ENCODE peak calls at places on chromosome 2, in five cellular contexts. B is A549, L is HCT116, E is H1, H is endothelial cell of umbilical vein. X is an unnamed sample.

GRCh38 chr2:238644095-238645081 is 203.5 kb upstream of the TWIST2 start:
- DNase-seq in B (peak), L (peak), E (peak), H (peak), X (peak)

GRCh38 chr2:195596840-195597239 is 60.2 kb upstream of the SLC39A10 start:
- DNase-seq in B (no peak), L (no peak), E (no peak), H (no peak), X (no peak)

GRCh38 chr2:131104487-131105155 is 515 bp upstream of the PLEKHB2 start:
- DNase-seq in B (peak), L (peak), E (no peak), H (peak), X (peak)

GRCh38 chr2:118856978-118857676 is 9.7 kb upstream of the EN1 start:
- DNase-seq in B (no peak), L (no peak), E (peak), H (no peak), X (no peak)

GRCh38 chr2:164792316-164793127 is 49.1 kb downstream of the COBLL1 start:
- DNase-seq in B (peak), L (no peak), E (no peak), H (no peak), X (no peak)

GRCh38 chr2:152075427-152076050 is 23.3 kb downstream of the CACNB4 start:
- DNase-seq in B (no peak), L (no peak), E (no peak), H (no peak), X (no peak)

GRCh38 chr2:150292807-150293206 is 194.7 kb downstream of the RND3 start:
- DNase-seq in B (no peak), L (no peak), E (no peak), H (no peak), X (no peak)

GRCh38 chr2:54629914-54630609 is 93.4 kb upstream of the EML6 start:
- DNase-seq in B (peak), L (no peak), E (no peak), H (no peak), X (peak)

GRCh38 chr2:115297056-115297455 is 854.6 kb downstream of the DPP10 start:
- DNase-seq in B (no peak), L (no peak), E (no peak), H (no peak), X (no peak)

GRCh38 chr2:127342101-127342500 is 45.7 kb downstream of the MAP3K2 start:
- DNase-seq in B (peak), L (no peak), E (no peak), H (no peak), X (peak)

DNA sequence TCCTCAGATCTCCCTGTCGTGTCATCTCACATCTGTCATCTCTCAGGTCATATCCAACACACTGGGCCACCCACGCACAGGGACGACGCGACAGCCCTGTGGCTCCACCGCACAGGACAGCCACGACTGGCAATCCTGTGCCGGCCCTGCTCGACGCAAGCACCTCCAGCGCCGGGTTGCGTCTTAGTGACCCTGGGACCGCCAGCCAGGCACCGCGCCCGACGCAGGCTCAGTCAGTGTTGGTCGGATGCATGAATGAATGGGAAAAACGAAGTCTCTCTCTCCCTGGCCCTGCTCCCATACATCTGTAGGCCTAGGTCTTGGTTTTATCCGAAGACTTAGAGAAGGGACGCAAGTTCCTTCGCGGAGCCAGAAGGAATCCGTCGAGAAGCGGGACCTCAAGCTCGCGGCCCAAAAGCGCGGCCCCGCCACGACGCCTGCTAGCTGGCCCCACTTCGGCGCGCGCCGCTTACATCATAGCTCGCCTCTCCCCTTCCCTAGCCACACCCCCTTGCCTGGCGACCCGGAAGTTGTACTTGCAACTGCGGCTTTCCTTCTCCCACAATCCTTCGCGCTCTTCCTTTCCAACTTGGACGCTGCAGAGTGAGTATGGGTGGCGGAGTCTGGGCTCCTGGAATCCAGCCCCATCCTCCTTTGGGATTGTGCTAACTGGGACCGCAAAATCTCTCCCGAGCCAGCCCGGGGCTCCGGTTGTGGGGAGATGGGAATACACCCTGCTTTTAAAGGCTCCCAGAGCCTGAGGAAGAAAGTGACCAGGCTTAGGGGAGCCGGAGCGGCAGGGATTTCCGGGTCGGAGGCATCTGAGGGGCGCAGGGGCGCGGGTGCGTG is at the start of gene RPL31:
- DNase-seq in B (peak), L (peak), E (peak), H (peak), X (peak)
- TF ChIP-seq POLR2A in B (peak), L (peak), E (peak), H (peak), X (peak)

DNA sequence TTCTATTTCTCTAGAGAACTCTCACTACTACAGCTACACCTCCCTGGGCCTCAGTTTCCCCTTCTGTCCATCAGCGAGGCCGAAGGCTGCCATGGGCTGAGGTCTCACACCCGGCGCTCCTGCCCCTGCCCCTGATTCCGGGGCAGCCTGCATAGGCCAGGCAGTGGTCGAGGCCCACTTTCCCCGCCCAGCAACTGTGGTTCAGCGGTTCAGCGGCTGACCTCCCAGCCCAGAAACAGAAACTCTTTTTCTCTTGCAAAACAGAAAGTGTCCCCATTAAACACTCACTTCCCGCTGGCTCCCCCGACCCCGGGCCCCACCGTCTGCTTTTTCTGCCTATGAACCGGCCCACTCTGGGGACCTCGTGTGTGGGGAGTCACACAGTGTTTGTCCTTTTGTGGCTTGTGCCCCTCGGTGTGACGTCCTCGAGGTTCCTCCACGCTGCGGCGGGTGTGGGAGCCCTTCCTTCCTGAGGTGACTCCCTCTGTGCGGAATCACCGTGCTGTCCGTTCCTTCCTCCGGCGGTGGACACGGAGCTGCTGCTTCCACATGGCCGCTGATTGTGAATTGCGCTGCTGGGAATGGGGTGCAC is 16.0 kb downstream of the PDCD1 start:
- DNase-seq in B (no peak), L (no peak), E (peak), H (no peak), X (peak)
- TF ChIP-seq MAX in B (no peak), L (no peak), E (no peak), H (no peak), X (peak)

GRCh38 chr2:205709319-205709718 is 27.0 kb downstream of the NRP2 start:
- DNase-seq in B (no peak), L (no peak), E (no peak), H (no peak), X (no peak)

GRCh38 chr2:205704101-205704741 is 21.9 kb downstream of the NRP2 start:
- DNase-seq in B (peak), L (no peak), E (no peak), H (peak), X (no peak)

GRCh38 chr2:205708231-205708631 is 25.9 kb downstream of the NRP2 start:
- DNase-seq in B (no peak), L (no peak), E (no peak), H (peak), X (no peak)

GRCh38 chr2:205705511-205706397 is 23.5 kb downstream of the NRP2 start:
- DNase-seq in B (no peak), L (no peak), E (no peak), H (no peak), X (no peak)

DNA sequence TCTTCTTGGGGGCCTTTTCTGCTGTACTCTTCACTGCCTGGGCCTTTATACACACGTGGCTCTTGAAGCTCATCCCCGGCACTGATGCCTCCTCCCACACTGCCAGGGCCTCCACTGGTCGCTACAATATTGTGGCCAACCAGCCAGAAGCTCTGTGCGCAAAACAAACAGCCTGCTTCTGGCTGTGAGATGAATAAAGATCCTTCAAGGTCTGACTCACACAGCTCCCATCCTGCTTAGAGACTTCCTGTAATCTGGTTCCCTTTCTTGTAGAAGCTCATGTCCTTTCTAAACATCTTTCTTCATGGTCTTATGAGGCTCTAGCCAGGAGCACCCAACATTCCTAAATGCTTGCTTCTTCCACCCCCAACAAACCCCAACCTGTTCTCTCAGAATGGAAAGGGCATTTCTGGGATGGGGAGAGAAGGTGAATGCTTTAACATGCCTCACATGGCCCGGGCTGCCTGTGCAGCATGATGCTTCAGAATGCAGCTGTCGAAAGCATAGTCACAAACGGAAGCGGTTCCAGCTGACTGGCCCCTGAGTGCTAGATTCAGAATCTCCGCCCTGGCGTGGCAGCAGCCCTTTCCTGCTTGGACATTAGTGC is 24.6 kb downstream of the NRP2 start:
- DNase-seq in B (peak), L (no peak), E (no peak), H (peak), X (peak)
- TF ChIP-seq POLR2A in B (no peak), L (no peak), E (no peak), H (no peak), X (no peak)

GRCh38 chr2:116676776-116677175 is 1137.7 kb upstream of the DDX18 start:
- DNase-seq in B (no peak), L (no peak), E (no peak), H (no peak), X (no peak)
- TF ChIP-seq MAX in B (no peak), L (no peak), E (no peak), H (no peak), X (no peak)

GRCh38 chr2:146997488-146997887 is 847.3 kb upstream of the ACVR2A start:
- DNase-seq in B (no peak), L (no peak), E (no peak), H (no peak), X (no peak)

GRCh38 chr2:146997945-146998344 is 846.9 kb upstream of the ACVR2A start:
- DNase-seq in B (no peak), L (no peak), E (no peak), H (no peak), X (no peak)

GRCh38 chr2:146992466-146992865 is 852.4 kb upstream of the ACVR2A start:
- DNase-seq in B (no peak), L (no peak), E (no peak), H (no peak), X (no peak)

GRCh38 chr2:146992057-146992456 is 852.8 kb upstream of the ACVR2A start:
- DNase-seq in B (no peak), L (no peak), E (no peak), H (no peak), X (no peak)

DNA sequence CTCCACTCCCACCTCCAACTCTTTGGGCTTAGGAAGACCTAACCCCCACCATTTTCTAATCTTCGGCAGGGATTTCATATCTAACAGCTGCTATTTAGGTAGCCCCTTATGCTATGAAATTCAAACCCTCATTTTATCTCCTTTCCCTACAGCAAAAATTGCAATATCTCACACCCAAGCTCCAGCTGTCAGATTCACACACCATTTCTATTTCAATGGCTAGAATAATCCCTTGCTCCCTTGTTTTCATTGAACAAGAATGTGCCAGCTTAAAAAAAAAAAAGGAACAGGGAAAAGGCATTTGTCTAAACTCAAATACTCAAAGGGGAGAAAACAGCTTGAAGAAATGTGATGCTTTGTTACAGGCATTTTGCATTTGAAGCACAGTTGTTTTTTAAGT is 850.6 kb upstream of the ACVR2A start:
- DNase-seq in B (no peak), L (no peak), E (no peak), H (no peak), X (no peak)
- TF ChIP-seq POLR2A in B (no peak), L (no peak), E (no peak), H (no peak), X (no peak)

DNA sequence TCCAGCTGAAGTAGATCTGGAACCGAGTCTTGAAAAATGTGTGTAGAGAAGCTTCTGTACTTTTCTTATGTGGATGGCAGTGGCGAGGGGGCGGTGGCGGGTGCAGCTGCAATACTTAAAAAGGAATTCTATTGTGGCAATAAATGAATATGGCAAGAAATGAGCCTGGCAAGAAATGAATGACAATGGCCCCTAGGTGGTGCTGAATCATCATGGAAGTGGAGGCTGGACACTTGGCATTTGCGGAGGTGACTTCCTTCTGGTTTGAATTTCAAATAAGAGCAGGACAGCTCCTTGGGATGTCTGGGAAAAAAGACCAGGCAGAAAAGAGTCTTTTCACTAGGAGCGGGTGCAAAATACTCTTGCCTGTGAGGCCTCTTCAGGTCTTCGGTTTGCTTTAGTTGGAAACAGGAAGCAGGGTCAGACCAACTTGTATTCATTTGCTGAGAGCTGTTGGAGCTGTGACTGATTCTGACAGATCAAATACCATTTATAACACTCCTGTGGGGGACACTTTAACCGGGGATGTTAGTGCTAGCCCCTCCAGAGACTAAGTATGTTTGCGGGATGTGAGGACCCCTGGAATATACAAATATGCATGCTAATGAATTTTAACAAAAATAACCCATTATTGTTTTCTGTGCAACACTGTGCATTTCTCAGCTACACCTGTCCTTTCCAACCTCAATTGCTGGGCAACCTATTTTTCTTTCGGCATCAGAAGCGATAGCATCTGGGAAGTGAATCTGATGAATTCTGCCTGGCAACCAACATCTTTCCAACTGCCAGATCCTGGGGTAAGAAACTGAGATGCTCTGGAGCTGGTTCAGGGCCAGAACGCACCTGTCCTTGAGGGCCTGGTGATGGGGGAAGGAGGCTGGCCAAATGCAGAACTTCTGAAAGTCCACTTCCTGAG is 35.4 kb downstream of the FASTKD2 start:
- DNase-seq in B (peak), L (peak), E (peak), H (peak), X (peak)
- TF ChIP-seq MAX in B (no peak), L (no peak), E (no peak), H (no peak), X (no peak)

DNA sequence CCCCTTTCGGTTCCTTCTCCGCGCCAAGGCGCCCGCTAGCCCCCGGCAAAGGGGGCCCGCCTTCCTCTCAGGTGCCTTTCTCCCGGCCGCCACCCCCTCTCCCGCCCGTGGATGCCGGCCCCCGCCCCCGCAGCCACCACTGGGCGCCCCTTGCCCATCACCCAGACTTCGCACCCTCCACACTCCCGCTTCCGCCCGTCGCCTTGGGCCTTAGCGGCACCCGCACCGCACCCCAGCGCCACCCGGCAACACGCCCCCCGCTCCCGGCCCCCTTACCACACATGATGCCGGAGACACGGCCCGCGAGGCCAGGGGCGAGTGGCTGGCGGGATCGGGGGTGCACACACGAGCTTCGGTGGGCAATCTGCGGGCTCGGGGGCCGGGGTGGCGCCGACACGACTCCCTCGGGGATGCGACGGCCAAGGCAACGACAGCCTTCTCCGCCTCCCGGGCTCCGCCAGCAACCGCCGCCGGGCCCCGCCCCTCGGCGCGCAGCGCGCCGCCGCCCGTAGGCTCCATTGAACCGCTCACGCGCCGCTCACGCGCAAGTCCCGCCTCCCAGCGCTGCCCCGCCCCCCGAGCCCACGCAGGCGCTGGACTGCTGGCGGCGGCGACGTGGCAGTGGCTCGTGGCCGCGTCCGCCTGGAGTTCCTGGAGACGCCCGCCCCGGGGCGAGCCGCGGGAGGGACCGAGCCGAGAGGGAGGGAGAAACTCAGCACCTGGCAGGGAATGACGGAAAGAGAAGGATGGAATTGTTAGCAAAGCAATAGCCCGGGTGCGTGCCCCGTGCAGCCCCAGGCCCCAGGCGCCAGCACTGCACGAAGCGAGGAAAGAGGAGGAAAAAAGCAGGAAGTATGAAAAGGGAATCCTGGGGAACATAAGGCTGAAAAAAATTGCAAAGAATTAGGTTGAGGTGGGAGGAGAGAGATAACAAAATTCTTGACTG is at the start of gene GFPT1:
- DNase-seq in B (peak), L (peak), E (peak), H (peak), X (peak)
- TF ChIP-seq POLR2A in B (peak), L (peak), E (no peak), H (peak), X (peak)

GRCh38 chr2:191333911-191334357 is 88.7 kb downstream of the MYO1B start:
- DNase-seq in B (no peak), L (no peak), E (no peak), H (no peak), X (no peak)
- TF ChIP-seq MAX in B (no peak), L (no peak), E (no peak), H (no peak), X (no peak)

X was measured in NB4.